ENCODE peak calls at places on chromosomes 5 and 9, in ten cellular contexts. U is iPS DF 6.9, L is pancreas, I is left ventricle myocardium inferior, E is tibial artery, N is heart right ventricle, F is A549, Y is cardiac muscle cell, P is IMR-90, X is GM23248. B is an unnamed sample.

GRCh38 chr9:100160021-100160420 is 61.0 kb downstream of the INVS start:
- DNase-seq in U (no peak), L (no peak), I (no peak), E (no peak), N (no peak), F (no peak), Y (peak; percentile 3), P (no peak), X (no peak), B (no peak)

GRCh38 chr9:2923810-2924768 is 80.2 kb upstream of the PUM3 start:
- DNase-seq in U (no peak), L (no peak), I (no peak), E (no peak), N (no peak), F (no peak), Y (no peak), P (no peak), X (no peak), B (no peak)

GRCh38 chr9:105976257-105976656 is 281.9 kb downstream of the TMEM38B start:
- DNase-seq in U (no peak), L (no peak), I (no peak), E (no peak), N (no peak), F (no peak), Y (no peak), P (no peak), X (no peak), B (no peak)

GRCh38 chr9:112140936-112141335 is 34.2 kb downstream of the SUSD1 start:
- DNase-seq in U (no peak), L (no peak), I (no peak), E (no peak), N (no peak), F (no peak), Y (no peak), P (peak; percentile 22), X (no peak), B (no peak)

GRCh38 chr5:123007292-123007691 is 29.2 kb downstream of the PPIC start:
- DNase-seq in U (no peak), L (no peak), I (no peak), E (no peak), N (no peak), F (no peak), Y (no peak), P (no peak), X (no peak), B (no peak)

GRCh38 chr5:139709587-139710369 is 61.6 kb downstream of the CXXC5 start:
- DNase-seq in U (no peak), L (no peak), I (peak; percentile 47), E (no peak), N (peak; percentile 75), F (no peak), Y (no peak), P (no peak), X (no peak), B (no peak)

GRCh38 chr9:35669331-35670145 is 4.2 kb upstream of the CA9 start:
- DNase-seq in U (no peak), L (no peak), I (no peak), E (no peak), N (no peak), F (peak; percentile 85), Y (no peak), P (peak; percentile 76), X (no peak), B (no peak)

GRCh38 chr5:160199410-160199911 is 29.8 kb upstream of the FABP6 start:
- DNase-seq in U (no peak), L (peak; percentile 95), I (peak; percentile 74), E (peak; percentile 80), N (peak; percentile 44), F (peak; percentile 53), Y (peak; percentile 65), P (peak; percentile 23), X (peak; percentile 80), B (peak; percentile 74)

GRCh38 chr9:120579139-120579749 is 723 bp downstream of the CDK5RAP2 start:
- DNase-seq in U (no peak), L (no peak), I (no peak), E (no peak), N (no peak), F (peak; percentile 9), Y (no peak), P (no peak), X (peak; percentile 49), B (no peak)

GRCh38 chr5:136016945-136017530 is 11.8 kb upstream of the TGFBI start:
- DNase-seq in U (no peak), L (no peak), I (no peak), E (no peak), N (no peak), F (peak; percentile 97), Y (peak; percentile 81), P (peak; percentile 74), X (peak; percentile 94), B (no peak)

GRCh38 chr9:89405832-89406231 is 87.5 kb downstream of the SECISBP2 start:
- DNase-seq in U (no peak), L (no peak), I (peak; percentile 48), E (no peak), N (peak; percentile 40), F (no peak), Y (no peak), P (no peak), X (no peak), B (no peak)

GRCh38 chr9:133359420-133360175 is 3.2 kb downstream of the SURF2 start:
- DNase-seq in U (no peak), L (peak; percentile 62), I (no peak), E (no peak), N (no peak), F (no peak), Y (no peak), P (no peak), X (peak; percentile 46), B (no peak)

GRCh38 chr5:89904442-89904841 is 505.1 kb downstream of the CETN3 start:
- DNase-seq in U (no peak), L (no peak), I (no peak), E (no peak), N (no peak), F (no peak), Y (peak; percentile 17), P (no peak), X (peak; percentile 2), B (no peak)

GRCh38 chr9:12680341-12680740 is 12.8 kb upstream of the TYRP1 start:
- DNase-seq in U (no peak), L (no peak), I (no peak), E (no peak), N (no peak), F (no peak), Y (peak; percentile 69), P (peak; percentile 55), X (peak; percentile 62), B (no peak)

GRCh38 chr5:58787982-58788381 is 205.1 kb downstream of the RAB3C start:
- DNase-seq in U (no peak), L (no peak), I (no peak), E (no peak), N (no peak), F (no peak), Y (no peak), P (no peak), X (no peak), B (no peak)

GRCh38 chr5:142697356-142697807 is 11.5 kb upstream of the FGF1 start:
- DNase-seq in U (no peak), L (no peak), I (peak; percentile 67), E (peak; percentile 80), N (peak; percentile 67), F (no peak), Y (peak; percentile 88), P (peak; percentile 49), X (peak; percentile 81), B (peak; percentile 73)

GRCh38 chr5:172667786-172668735 is 27.0 kb downstream of the NEURL1B start:
- DNase-seq in U (no peak), L (no peak), I (no peak), E (peak; percentile 57), N (no peak), F (no peak), Y (no peak), P (no peak), X (no peak), B (no peak)
- H3K27ac ChIP-seq in U (no peak overlapping the region), L (no peak overlapping the region), I (peak overlapping the region; percentile 97), E (peak overlapping the region; percentile 48), N (peak overlapping the region; percentile 63), F (no peak overlapping the region), Y (peak overlapping the region; percentile 42), P (no peak overlapping the region), X (no peak overlapping the region), B (peak overlapping the region; percentile 45)

GRCh38 chr5:172413601-172414000 is 40.7 kb downstream of the SH3PXD2B start:
- DNase-seq in U (no peak), L (no peak), I (no peak), E (no peak), N (no peak), F (no peak), Y (peak; percentile 14), P (no peak), X (peak; percentile 48), B (no peak)
- H3K4me1 ChIP-seq in U (no peaks in the 10 kb centered on the region), L (peaks cover 35% of the 10 kb centered on the region), I (peaks cover 58% of the 10 kb centered on the region), E (no peaks in the 10 kb centered on the region), N (peaks cover 35% of the 10 kb centered on the region), F (peaks cover 43% of the 10 kb centered on the region), Y (no peaks in the 10 kb centered on the region), P (peaks cover 28% of the 10 kb centered on the region), X (peaks cover 66% of the 10 kb centered on the region), B (peaks cover 38% of the 10 kb centered on the region)

DNA sequence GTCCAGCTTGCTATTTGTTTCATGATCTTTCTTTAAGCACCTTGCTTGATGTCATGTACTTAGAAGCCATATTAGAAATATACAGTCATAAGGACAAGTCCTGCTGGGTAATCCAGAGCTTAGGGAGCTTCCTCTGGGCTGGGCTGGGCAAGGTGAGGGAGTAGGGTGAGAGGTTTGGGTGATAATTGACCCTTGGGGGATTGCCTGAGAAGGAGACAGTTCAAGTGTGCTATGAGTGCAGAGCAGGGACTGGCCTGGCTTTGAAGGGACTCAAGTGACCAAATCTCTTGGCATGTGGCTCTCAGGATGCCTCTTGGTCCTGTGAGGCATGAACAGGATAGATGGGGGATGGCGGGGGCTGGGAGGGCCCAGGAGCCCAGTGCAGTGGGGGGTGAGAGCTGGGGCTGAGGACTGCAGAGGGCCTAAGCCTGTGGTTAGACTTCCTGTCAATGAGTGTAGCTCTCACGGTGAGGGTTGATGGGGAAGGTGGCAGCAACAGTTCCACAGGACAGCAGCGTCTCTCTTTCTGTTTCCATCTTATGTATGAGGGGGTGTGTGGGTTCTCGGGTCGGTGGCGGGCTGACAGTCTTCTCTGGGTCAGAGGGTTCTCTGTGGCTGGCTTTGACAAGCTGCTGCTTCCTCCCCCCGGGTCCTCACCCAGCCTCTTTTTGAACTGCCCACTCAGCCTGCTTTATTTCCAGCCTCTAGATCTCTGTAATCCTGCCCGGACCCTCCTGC is 53.5 kb downstream of the RGS3 start:
- DNase-seq in U (no peak), L (no peak), I (no peak), E (no peak), N (no peak), F (no peak), Y (no peak), P (peak; percentile 39), X (no peak), B (no peak)
- H3K4me3 ChIP-seq in U (no peak overlapping the region), L (no peak overlapping the region), I (no peak overlapping the region), E (no peak overlapping the region), N (peak overlapping the region; percentile 44), F (no peak overlapping the region), Y (no peak overlapping the region), P (no peak overlapping the region), X (no peak overlapping the region), B (no peak overlapping the region)

DNA sequence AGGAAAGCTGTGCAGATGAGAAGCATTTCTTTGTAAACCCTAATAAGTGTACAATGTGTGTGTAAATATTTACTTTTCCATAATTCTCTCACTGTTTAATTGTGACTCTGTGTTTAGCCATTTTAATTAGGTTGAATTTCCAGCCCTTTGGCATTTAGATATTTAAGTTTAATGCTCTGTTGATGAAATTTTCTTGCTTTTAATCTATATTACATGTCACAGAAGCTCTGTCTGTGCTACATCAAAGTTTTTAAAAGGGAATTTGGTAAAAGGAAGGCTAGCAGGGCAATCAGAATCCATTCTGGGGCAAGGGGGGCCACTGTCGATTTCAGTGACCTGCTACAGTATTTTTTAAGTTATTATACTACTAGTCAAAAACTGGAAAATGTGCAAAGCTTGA is 418.1 kb downstream of the SPATA31D1 start:
- DNase-seq in U (no peak), L (no peak), I (no peak), E (no peak), N (no peak), F (no peak), Y (no peak), P (no peak), X (no peak), B (no peak)
- H3K27ac ChIP-seq in U (no peak overlapping the region), L (no peak overlapping the region), I (no peak overlapping the region), E (no peak overlapping the region), N (no peak overlapping the region), F (no peak overlapping the region), Y (no peak overlapping the region), P (no peak overlapping the region), X (no peak overlapping the region), B (no peak overlapping the region)

B was measured in uterus.